ENCODE peak calls at places on chromosomes 7 and 10, in ten cellular contexts. S is IMR-90; K is cardiac muscle cell; P is AG04449; C is thoracic aorta; U is NCI-H460; X is stomach; T is HFF-Myc; F is activated naive CD8-positive, alpha-beta T cell treated with anti-CD3 and anti-CD28 coated beads, Interleukin-2, amount 50 U/mL, for 16 hours; H is HTR-8/SVneo. R is an unnamed sample.

GRCh38 chr7:114718861-114719260 is 203.0 kb upstream of the MDFIC start:
- DNase-seq in H (no peak), C (no peak), T (no peak), S (no peak), U (no peak), K (no peak), P (no peak), X (no peak), F (no peak), R (peak)

GRCh38 chr10:7523656-7524055 is 112.8 kb upstream of the SFMBT2 start:
- DNase-seq in H (no peak), P (no peak), F (no peak), T (no peak), K (no peak), U (no peak), C (no peak), X (no peak), S (no peak), R (no peak)

GRCh38 chr10:27741173-27742091 is 4.2 kb downstream of the MKX start:
- DNase-seq in H (no peak), P (no peak), T (no peak), U (no peak), S (no peak), C (no peak), F (no peak), K (peak), X (no peak), R (peak)

GRCh38 chr7:116579835-116580234 is 55.0 kb downstream of the CAV1 start:
- DNase-seq in K (no peak), U (no peak), H (no peak), X (no peak), S (no peak), T (no peak), P (no peak), F (no peak), C (no peak), R (no peak)

GRCh38 chr7:47693161-47693740 is 111.3 kb upstream of the TNS3 start:
- DNase-seq in P (no peak), F (no peak), X (no peak), U (no peak), H (no peak), K (no peak), S (peak), T (no peak), C (no peak), R (no peak)

GRCh38 chr10:129756912-129757861 is 206.9 kb downstream of the EBF3 start:
- DNase-seq in C (no peak), P (no peak), X (peak), F (no peak), T (no peak), K (no peak), U (no peak), H (no peak), S (no peak), R (no peak)

GRCh38 chr10:50360486-50360885 is 109.2 kb upstream of the ASAH2 start:
- DNase-seq in P (no peak), T (no peak), H (no peak), U (no peak), S (peak), F (no peak), K (no peak), C (no peak), X (no peak), R (no peak)

GRCh38 chr10:127883516-127883915 is 9.2 kb downstream of the CLRN3 start:
- DNase-seq in T (no peak), C (no peak), K (no peak), U (no peak), H (no peak), S (no peak), X (no peak), F (no peak), P (no peak), R (no peak)

GRCh38 chr7:73830872-73831655 is at the start of gene CLDN4:
- DNase-seq in P (no peak), U (peak), K (no peak), T (no peak), H (no peak), C (no peak), X (peak), S (no peak), F (no peak), R (no peak)

R was measured in activated CD8-positive, alpha-beta T cell treated with anti-CD3 and anti-CD28 coated beads for 36 hours.